ENCODE peak calls at places on chromosomes 11 and 22, in four cellular contexts. P is GM12865, L is Peyer's patch, N is pancreas. G is an unnamed sample.

GRCh38 chr11:121473064-121473777 is 20.5 kb upstream of the SORL1-AS1 start:
- DNase-seq in P (no peak), L (no peak), N (no peak), G (no peak)

GRCh38 chr11:27423125-27423524 is 49.5 kb downstream of the LGR4 start:
- DNase-seq in P (no peak), L (no peak), N (no peak), G (no peak)

GRCh38 chr11:27433742-27434141 is 38.8 kb downstream of the LGR4 start:
- DNase-seq in P (peak), L (no peak), N (no peak), G (no peak)

GRCh38 chr11:109422755-109423113 is 744 bp downstream of the C11orf87 start:
- DNase-seq in P (no peak), L (no peak), N (no peak), G (no peak)

GRCh38 chr11:120660024-120660565 is 148.5 kb downstream of the GRIK4 start:
- DNase-seq in P (peak), L (peak), N (no peak), G (no peak)

GRCh38 chr11:72039108-72039850 is 40.6 kb downstream of the IL18BP start:
- DNase-seq in P (no peak), L (peak), N (peak), G (no peak)

GRCh38 chr22:37739000-37739399 is 42.2 kb downstream of the TRIOBP start:
- DNase-seq in P (no peak), L (no peak), N (no peak), G (no peak)

GRCh38 chr11:17811416-17811815 is 76.8 kb downstream of the KCNC1 start:
- DNase-seq in P (no peak), L (no peak), N (no peak), G (no peak)

GRCh38 chr22:26709617-26710390 is 52.4 kb downstream of the MIAT start:
- DNase-seq in P (no peak), L (no peak), N (no peak), G (no peak)

GRCh38 chr22:22486132-22486899 is 22.2 kb downstream of the ZNF280B start:
- DNase-seq in P (no peak), L (no peak), N (no peak), G (no peak)

GRCh38 chr11:87394924-87395323 is 357.2 kb downstream of the TMEM135 start:
- DNase-seq in P (no peak), L (no peak), N (no peak), G (no peak)

GRCh38 chr22:33770723-33771122 is 149.6 kb downstream of the LARGE1 start:
- DNase-seq in P (no peak), L (no peak), N (no peak), G (no peak)

GRCh38 chr11:72821920-72822799 is 7.9 kb downstream of the ATG16L2 start:
- DNase-seq in P (peak), L (peak), N (peak), G (peak)

GRCh38 chr22:43136255-43136654 is 6.9 kb downstream of the MCAT start:
- DNase-seq in P (peak), L (peak), N (no peak), G (no peak)

GRCh38 chr11:115578275-115578674 is 74.1 kb upstream of the CADM1 start:
- DNase-seq in P (no peak), L (no peak), N (no peak), G (no peak)

GRCh38 chr11:118610220-118610772 is 2.9 kb downstream of the PHLDB1 start:
- DNase-seq in P (no peak), L (peak), N (no peak), G (no peak)

GRCh38 chr11:46916251-46916650 is 2.1 kb downstream of the LRP4 start:
- DNase-seq in P (no peak), L (no peak), N (no peak), G (no peak)

GRCh38 chr11:3044915-3045314 is 12.3 kb downstream of the CARS1 start:
- DNase-seq in P (no peak), L (no peak), N (no peak), G (no peak)

GRCh38 chr11:62648185-62648966 is 2.0 kb upstream of the GANAB start:
- DNase-seq in P (no peak), L (no peak), N (no peak), G (no peak)

GRCh38 chr11:62444271-62444833 is 25.5 kb downstream of the SCGB1A1 start:
- DNase-seq in P (peak), L (peak), N (peak), G (no peak)

GRCh38 chr11:134471341-134472187 is 59.5 kb upstream of the B3GAT1 start:
- DNase-seq in P (no peak), L (peak), N (no peak), G (no peak)

GRCh38 chr11:86740628-86741488 is 59.5 kb upstream of the PRSS23 start:
- DNase-seq in P (no peak), L (no peak), N (peak), G (no peak)

GRCh38 chr22:39182478-39183030 is 30.1 kb upstream of the CBX7 start:
- DNase-seq in P (no peak), L (no peak), N (no peak), G (no peak)

GRCh38 chr22:48589901-48590300 is 1237.8 kb downstream of the BRD1 start:
- DNase-seq in P (no peak), L (no peak), N (no peak), G (no peak)

GRCh38 chr11:92180664-92181251 is 43.9 kb upstream of the FAT3 start:
- DNase-seq in P (no peak), L (no peak), N (no peak), G (no peak)

GRCh38 chr11:119906376-119906775 is 177.4 kb upstream of the NECTIN1 start:
- DNase-seq in P (no peak), L (no peak), N (no peak), G (no peak)

GRCh38 chr11:30914143-30914762 is 328.1 kb upstream of the MPPED2 start:
- DNase-seq in P (peak), L (no peak), N (peak), G (peak)

GRCh38 chr22:37100589-37101127 is 8.9 kb downstream of the TMPRSS6 start:
- DNase-seq in P (peak), L (peak), N (no peak), G (no peak)

GRCh38 chr11:69014084-69014935 is 1.3 kb upstream of the MRGPRF start:
- DNase-seq in P (no peak), L (no peak), N (no peak), G (no peak)

GRCh38 chr11:39149214-39149613 is 2310.2 kb downstream of the LRRC4C start:
- DNase-seq in P (no peak), L (no peak), N (peak), G (no peak)

GRCh38 chr22:35140879-35141745 is 75.2 kb downstream of the ISX start:
- DNase-seq in P (peak), L (peak), N (no peak), G (no peak)

GRCh38 chr11:119797137-119797611 is 68.2 kb upstream of the NECTIN1 start:
- DNase-seq in P (no peak), L (peak), N (no peak), G (no peak)

GRCh38 chr22:27668828-27669797 is 132.4 kb downstream of the MN1 start:
- DNase-seq in P (no peak), L (peak), N (peak), G (no peak)

GRCh38 chr11:61080986-61081590 is 21.2 kb upstream of the CD5 start:
- DNase-seq in P (no peak), L (no peak), N (no peak), G (no peak)

GRCh38 chr11:4619514-4619913 is 11.5 kb upstream of the TRIM68 start:
- DNase-seq in P (no peak), L (no peak), N (no peak), G (no peak)

GRCh38 chr11:120054753-120055045 is 83.2 kb downstream of the TRIM29 start:
- DNase-seq in P (no peak), L (no peak), N (no peak), G (no peak)

GRCh38 chr22:31603081-31603525 is 58.9 kb downstream of the PISD start:
- DNase-seq in P (no peak), L (no peak), N (no peak), G (no peak)

GRCh38 chr22:23242473-23243001 is 62.2 kb downstream of the BCR start:
- DNase-seq in P (no peak), L (no peak), N (no peak), G (no peak)

GRCh38 chr22:40420341-40421081 is 50.1 kb downstream of the SGSM3 start:
- DNase-seq in P (no peak), L (no peak), N (no peak), G (no peak)

GRCh38 chr22:40417041-40417440 is 46.6 kb downstream of the SGSM3 start:
- DNase-seq in P (no peak), L (no peak), N (no peak), G (peak)

GRCh38 chr22:40419718-40420117 is 49.3 kb downstream of the SGSM3 start:
- DNase-seq in P (no peak), L (no peak), N (no peak), G (peak)

GRCh38 chr22:40417881-40418280 is 47.5 kb downstream of the SGSM3 start:
- DNase-seq in P (no peak), L (no peak), N (no peak), G (peak)

GRCh38 chr22:40418366-40419201 is 48.2 kb downstream of the SGSM3 start:
- DNase-seq in P (no peak), L (no peak), N (no peak), G (no peak)
- H3K4me3 ChIP-seq in P (no peak), L (no peak), N (no peak), G (no peak)

DNA sequence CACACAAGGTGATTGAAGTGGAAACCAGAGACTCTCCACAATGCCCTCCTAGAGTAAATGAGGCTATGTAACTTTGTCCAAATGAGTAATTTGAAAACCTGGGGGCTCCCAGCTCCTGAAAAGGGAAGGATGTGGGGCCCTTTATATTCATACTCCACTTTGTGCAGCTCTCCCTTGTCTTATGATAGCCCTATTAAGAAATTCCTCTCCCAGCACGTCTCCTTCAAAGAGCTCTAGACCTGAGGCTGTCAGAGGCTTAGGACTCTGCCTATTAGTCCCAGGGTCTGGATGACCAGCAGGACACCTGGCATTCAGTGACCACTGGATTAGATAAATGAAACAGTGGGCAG is 2.1 kb downstream of the SLC43A1 start:
- DNase-seq in P (no peak), L (no peak), N (no peak), G (no peak)
- H3K4me3 ChIP-seq in P (peak), L (peak), N (peak), G (peak)

GRCh38 chr11:128890216-128890542 is 977 bp upstream of the KCNJ5 start:
- DNase-seq in P (no peak), L (no peak), N (no peak), G (no peak)
- H3K4me3 ChIP-seq in P (no peak), L (peak), N (peak), G (peak)

DNA sequence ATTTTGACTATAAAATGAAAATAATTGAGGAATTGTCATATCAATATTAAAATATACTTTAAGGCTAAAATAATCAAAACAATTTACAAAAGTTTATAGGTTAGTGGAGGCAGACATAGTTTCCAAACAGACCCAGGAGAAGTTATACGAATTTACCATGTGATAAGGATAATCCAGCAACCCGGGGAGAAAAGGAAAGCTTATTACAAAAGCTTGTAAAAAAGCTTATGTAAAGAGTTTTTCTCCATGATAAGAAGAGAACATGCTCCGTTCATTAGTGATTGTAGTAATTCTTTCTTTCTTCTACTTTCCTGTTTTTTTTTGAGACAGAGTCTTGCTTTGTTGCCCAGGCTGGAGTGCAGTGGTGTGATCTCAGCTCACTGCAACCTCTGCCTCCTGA is 79.0 kb downstream of the ATXN10 start:
- DNase-seq in P (no peak), L (no peak), N (no peak), G (no peak)
- H3K4me3 ChIP-seq in P (no peak), L (no peak), N (no peak), G (no peak)